ENCODE peak calls at places on chromosome 17, in nine cellular contexts. One of them, this sample, is unnamed.

GRCh38 chr17:20216853-20217252 is 207.7 kb downstream of the SPECC1 start:
- DNase-seq in HCT116: no peak
- DNase-seq in GM12891: no peak
- DNase-seq in K562: no peak
- DNase-seq in Peyer's patch: no peak
- DNase-seq in stomach: no peak
- DNase-seq in transverse colon: no peak
- DNase-seq in IMR-90: no peak
- DNase-seq in uterus: no peak
- DNase-seq in this sample: no peak

GRCh38 chr17:32331243-32332040 is 10.5 kb downstream of the C17orf75 start:
- DNase-seq in HCT116: no peak
- DNase-seq in Peyer's patch: no peak
- DNase-seq in GM12891: no peak
- DNase-seq in transverse colon: no peak
- DNase-seq in K562: no peak
- DNase-seq in IMR-90: no peak
- DNase-seq in uterus: no peak
- DNase-seq in stomach: no peak
- DNase-seq in this sample: no peak

GRCh38 chr17:30337393-30337999 is 3.6 kb upstream of the TMIGD1 start:
- DNase-seq in transverse colon: no peak
- DNase-seq in GM12891: no peak
- DNase-seq in IMR-90: no peak
- DNase-seq in stomach: no peak
- DNase-seq in Peyer's patch: no peak
- DNase-seq in uterus: no peak
- DNase-seq in HCT116: no peak
- DNase-seq in K562: no peak
- DNase-seq in this sample: no peak

GRCh38 chr17:64920419-64921172 is 1.3 kb upstream of the LRRC37A3 start:
- DNase-seq in IMR-90: no peak
- DNase-seq in uterus: no peak
- DNase-seq in HCT116: no peak
- DNase-seq in K562: no peak
- DNase-seq in transverse colon: no peak
- DNase-seq in Peyer's patch: no peak
- DNase-seq in GM12891: no peak
- DNase-seq in stomach: no peak
- DNase-seq in this sample: no peak

GRCh38 chr17:44091200-44091997 is 20.9 kb downstream of the G6PC3 start:
- DNase-seq in stomach: no peak
- DNase-seq in Peyer's patch: no peak
- DNase-seq in K562: no peak
- DNase-seq in HCT116: no peak
- DNase-seq in uterus: no peak
- DNase-seq in GM12891: no peak
- DNase-seq in transverse colon: no peak
- DNase-seq in IMR-90: no peak
- DNase-seq in this sample: no peak

GRCh38 chr17:21549107-21549687 is 143.1 kb upstream of the KCNJ18 start:
- DNase-seq in transverse colon: no peak
- DNase-seq in stomach: no peak
- DNase-seq in K562: no peak
- DNase-seq in uterus: no peak
- DNase-seq in Peyer's patch: no peak
- DNase-seq in IMR-90: peak
- DNase-seq in HCT116: no peak
- DNase-seq in GM12891: no peak
- DNase-seq in this sample: no peak

GRCh38 chr17:77961741-77962140 is 3.2 kb downstream of the TNRC6C start:
- DNase-seq in uterus: no peak
- DNase-seq in Peyer's patch: no peak
- DNase-seq in IMR-90: peak
- DNase-seq in stomach: no peak
- DNase-seq in GM12891: no peak
- DNase-seq in transverse colon: no peak
- DNase-seq in K562: no peak
- DNase-seq in HCT116: no peak
- DNase-seq in this sample: no peak

GRCh38 chr17:49830605-49831004 is 17.3 kb downstream of the TAC4 start:
- DNase-seq in IMR-90: no peak
- DNase-seq in transverse colon: no peak
- DNase-seq in Peyer's patch: no peak
- DNase-seq in GM12891: no peak
- DNase-seq in uterus: no peak
- DNase-seq in stomach: no peak
- DNase-seq in HCT116: no peak
- DNase-seq in K562: no peak
- DNase-seq in this sample: no peak

GRCh38 chr17:6501359-6501758 is 55.0 kb downstream of the PITPNM3 start:
- DNase-seq in transverse colon: no peak
- DNase-seq in GM12891: no peak
- DNase-seq in IMR-90: no peak
- DNase-seq in HCT116: no peak
- DNase-seq in uterus: no peak
- DNase-seq in Peyer's patch: no peak
- DNase-seq in stomach: no peak
- DNase-seq in K562: no peak
- DNase-seq in this sample: peak

GRCh38 chr17:43401293-43401692 is 2.5 kb downstream of the ARL4D start:
- DNase-seq in IMR-90: peak
- DNase-seq in GM12891: no peak
- DNase-seq in transverse colon: no peak
- DNase-seq in Peyer's patch: no peak
- DNase-seq in HCT116: no peak
- DNase-seq in uterus: no peak
- DNase-seq in K562: no peak
- DNase-seq in stomach: peak
- DNase-seq in this sample: peak

GRCh38 chr17:35051183-35051578 is 12.3 kb downstream of the RFFL start:
- DNase-seq in K562: peak
- DNase-seq in Peyer's patch: no peak
- DNase-seq in uterus: no peak
- DNase-seq in GM12891: peak
- DNase-seq in IMR-90: no peak
- DNase-seq in transverse colon: peak
- DNase-seq in HCT116: no peak
- DNase-seq in stomach: no peak
- DNase-seq in this sample: no peak
- TF ChIP-seq POLR2A in K562: no peak
- TF ChIP-seq POLR2A in Peyer's patch: no peak
- TF ChIP-seq POLR2A in uterus: no peak
- TF ChIP-seq POLR2A in GM12891: peak
- TF ChIP-seq POLR2A in IMR-90: no peak
- TF ChIP-seq POLR2A in transverse colon: no peak
- TF ChIP-seq POLR2A in HCT116: no peak
- TF ChIP-seq POLR2A in stomach: no peak
- TF ChIP-seq POLR2A in this sample: no peak

DNA sequence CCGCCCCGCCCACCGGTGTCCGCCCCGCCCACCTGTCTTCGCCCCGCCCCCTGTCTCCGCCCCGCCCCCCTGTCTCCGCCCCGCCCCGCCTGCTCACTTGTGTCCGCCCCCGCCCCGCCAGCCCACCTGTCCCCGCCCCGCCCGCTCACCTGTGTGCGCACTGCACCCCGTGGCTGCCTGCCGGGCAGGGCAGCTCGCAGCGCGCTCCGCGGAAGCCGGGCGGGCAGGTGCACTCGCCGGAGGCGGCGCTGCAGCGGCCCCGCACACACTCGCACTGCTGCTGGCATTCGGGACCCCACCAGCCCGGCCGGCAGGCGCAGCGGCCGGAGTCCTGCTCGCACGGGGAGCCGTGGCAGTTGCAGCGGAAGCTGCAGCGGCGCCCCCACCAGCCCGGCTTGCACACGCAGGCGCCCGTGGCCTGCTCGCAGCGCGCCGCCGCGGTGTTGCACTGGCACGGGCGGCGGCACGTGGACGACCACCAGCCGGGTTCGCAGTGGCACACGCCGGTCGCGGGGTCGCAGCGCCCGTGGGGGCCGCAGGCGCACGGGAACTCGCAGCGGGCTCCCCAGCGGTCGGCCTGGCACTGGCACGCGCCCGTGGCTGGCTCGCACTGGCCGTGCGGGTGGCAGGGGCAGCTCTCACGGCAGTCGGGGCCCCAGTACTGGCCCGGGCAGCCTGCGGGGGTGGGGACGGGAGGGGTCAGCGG is 2.1 kb downstream of the SCARF1 start:
- DNase-seq in uterus: no peak
- DNase-seq in stomach: peak
- DNase-seq in transverse colon: peak
- DNase-seq in IMR-90: no peak
- DNase-seq in GM12891: peak
- DNase-seq in K562: no peak
- DNase-seq in Peyer's patch: peak
- DNase-seq in HCT116: peak
- DNase-seq in this sample: no peak
- TF ChIP-seq POLR2A in uterus: no peak
- TF ChIP-seq POLR2A in stomach: no peak
- TF ChIP-seq POLR2A in transverse colon: no peak
- TF ChIP-seq POLR2A in IMR-90: no peak
- TF ChIP-seq POLR2A in GM12891: no peak
- TF ChIP-seq POLR2A in K562: no peak
- TF ChIP-seq POLR2A in Peyer's patch: peak
- TF ChIP-seq POLR2A in HCT116: peak
- TF ChIP-seq POLR2A in this sample: no peak

GRCh38 chr17:17826340-17826708 is 10.5 kb downstream of the SREBF1 start:
- DNase-seq in transverse colon: no peak
- DNase-seq in Peyer's patch: no peak
- DNase-seq in GM12891: no peak
- DNase-seq in stomach: no peak
- DNase-seq in IMR-90: no peak
- DNase-seq in K562: no peak
- DNase-seq in uterus: no peak
- DNase-seq in HCT116: no peak
- DNase-seq in this sample: no peak

GRCh38 chr17:17824119-17824779 is 12.5 kb downstream of the SREBF1 start:
- DNase-seq in transverse colon: no peak
- DNase-seq in stomach: no peak
- DNase-seq in HCT116: no peak
- DNase-seq in IMR-90: no peak
- DNase-seq in uterus: no peak
- DNase-seq in K562: no peak
- DNase-seq in Peyer's patch: no peak
- DNase-seq in GM12891: no peak
- DNase-seq in this sample: no peak

GRCh38 chr17:17824780-17825614 is 11.8 kb downstream of the SREBF1 start:
- DNase-seq in uterus: no peak
- DNase-seq in transverse colon: no peak
- DNase-seq in K562: peak
- DNase-seq in HCT116: no peak
- DNase-seq in Peyer's patch: no peak
- DNase-seq in stomach: no peak
- DNase-seq in GM12891: no peak
- DNase-seq in IMR-90: no peak
- DNase-seq in this sample: peak

GRCh38 chr17:17822189-17822978 is 14.4 kb downstream of the SREBF1 start:
- DNase-seq in IMR-90: peak
- DNase-seq in uterus: peak
- DNase-seq in stomach: peak
- DNase-seq in Peyer's patch: no peak
- DNase-seq in HCT116: no peak
- DNase-seq in transverse colon: no peak
- DNase-seq in K562: no peak
- DNase-seq in GM12891: no peak
- DNase-seq in this sample: peak

GRCh38 chr17:17823433-17824118 is 13.2 kb downstream of the SREBF1 start:
- DNase-seq in IMR-90: peak
- DNase-seq in HCT116: peak
- DNase-seq in stomach: peak
- DNase-seq in transverse colon: peak
- DNase-seq in K562: peak
- DNase-seq in Peyer's patch: peak
- DNase-seq in GM12891: peak
- DNase-seq in uterus: peak
- DNase-seq in this sample: peak
- TF ChIP-seq POLR2A in IMR-90: no peak
- TF ChIP-seq POLR2A in HCT116: no peak
- TF ChIP-seq POLR2A in stomach: no peak
- TF ChIP-seq POLR2A in transverse colon: peak
- TF ChIP-seq POLR2A in K562: no peak
- TF ChIP-seq POLR2A in Peyer's patch: peak
- TF ChIP-seq POLR2A in GM12891: no peak
- TF ChIP-seq POLR2A in uterus: no peak
- TF ChIP-seq POLR2A in this sample: peak

GRCh38 chr17:57926723-57927047 is 28.5 kb downstream of the CUEDC1 start:
- DNase-seq in transverse colon: no peak
- DNase-seq in K562: no peak
- DNase-seq in GM12891: no peak
- DNase-seq in uterus: no peak
- DNase-seq in Peyer's patch: no peak
- DNase-seq in IMR-90: no peak
- DNase-seq in HCT116: no peak
- DNase-seq in stomach: no peak
- DNase-seq in this sample: no peak

GRCh38 chr17:57923182-57923872 is 31.9 kb downstream of the CUEDC1 start:
- DNase-seq in K562: no peak
- DNase-seq in HCT116: no peak
- DNase-seq in GM12891: no peak
- DNase-seq in IMR-90: no peak
- DNase-seq in stomach: no peak
- DNase-seq in Peyer's patch: no peak
- DNase-seq in transverse colon: no peak
- DNase-seq in uterus: no peak
- DNase-seq in this sample: no peak

GRCh38 chr17:57927048-57927723 is 28.0 kb downstream of the CUEDC1 start:
- DNase-seq in stomach: peak
- DNase-seq in uterus: no peak
- DNase-seq in IMR-90: peak
- DNase-seq in GM12891: no peak
- DNase-seq in HCT116: no peak
- DNase-seq in Peyer's patch: no peak
- DNase-seq in transverse colon: peak
- DNase-seq in K562: no peak
- DNase-seq in this sample: no peak

GRCh38 chr17:57924677-57925076 is 30.5 kb downstream of the CUEDC1 start:
- DNase-seq in K562: no peak
- DNase-seq in HCT116: no peak
- DNase-seq in transverse colon: no peak
- DNase-seq in Peyer's patch: no peak
- DNase-seq in stomach: no peak
- DNase-seq in IMR-90: no peak
- DNase-seq in GM12891: no peak
- DNase-seq in uterus: no peak
- DNase-seq in this sample: no peak

DNA sequence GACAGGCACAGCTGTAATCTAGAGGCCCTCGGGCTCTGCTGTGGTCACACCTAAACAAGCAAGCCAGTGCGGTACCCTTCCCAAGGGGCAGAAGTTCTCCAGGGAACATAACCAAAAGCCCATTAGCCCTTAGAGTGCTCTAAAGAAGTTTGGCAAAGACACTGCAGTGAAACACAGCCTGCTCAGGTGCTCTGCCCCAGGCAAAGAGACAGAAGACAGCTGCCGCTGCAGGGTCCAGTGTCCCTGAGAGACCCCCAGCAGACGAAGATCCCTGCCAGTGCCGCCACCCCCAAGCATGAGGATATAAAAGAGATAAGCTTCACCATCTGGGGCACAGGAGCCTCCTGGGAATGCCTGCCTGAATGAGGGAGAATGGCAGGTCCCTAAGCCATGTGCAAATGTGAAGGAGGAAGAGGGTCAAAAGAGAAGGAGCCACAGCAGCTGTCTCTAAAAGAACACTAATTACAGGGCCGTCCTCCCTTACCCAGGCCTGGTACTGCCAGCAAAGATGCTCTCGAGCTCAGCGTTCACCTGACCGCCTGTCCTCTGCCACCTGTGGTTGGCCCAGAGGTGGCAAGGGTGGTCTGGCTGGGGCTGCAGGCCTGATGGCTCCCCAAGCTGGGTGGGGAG is 29.7 kb downstream of the CUEDC1 start:
- DNase-seq in Peyer's patch: no peak
- DNase-seq in uterus: no peak
- DNase-seq in stomach: no peak
- DNase-seq in IMR-90: no peak
- DNase-seq in GM12891: no peak
- DNase-seq in HCT116: no peak
- DNase-seq in transverse colon: no peak
- DNase-seq in K562: no peak
- DNase-seq in this sample: no peak
- TF ChIP-seq POLR2A in Peyer's patch: no peak
- TF ChIP-seq POLR2A in uterus: no peak
- TF ChIP-seq POLR2A in stomach: no peak
- TF ChIP-seq POLR2A in IMR-90: no peak
- TF ChIP-seq POLR2A in GM12891: no peak
- TF ChIP-seq POLR2A in HCT116: no peak
- TF ChIP-seq POLR2A in transverse colon: no peak
- TF ChIP-seq POLR2A in K562: no peak
- TF ChIP-seq POLR2A in this sample: no peak

This sample was measured in sigmoid colon.